ENCODE peak calls at places on chromosomes 3 and 15, in eight cellular contexts. Z is NCI-H526 treated with DMSO at 0.1 percent for 48 hours; J is nephron progenitor cell; S is psoas muscle; A is COR-L47; D is Calu3; C is A549; Y is activated CD8-positive, alpha-beta memory T cell treated with anti-CD3 and anti-CD28 coated beads for 48 hours. T is an unnamed sample.

GRCh38 chr3:100057716-100058575 is 56.4 kb downstream of the FILIP1L start:
- DNase-seq in D (no peak), C (no peak), Z (no peak), S (no peak), J (no peak), A (no peak), Y (no peak), T (no peak)

GRCh38 chr3:72196377-72196929 is 411.5 kb upstream of the PROK2 start:
- DNase-seq in S (no peak), Z (no peak), D (no peak), J (no peak), Y (no peak), A (no peak), C (no peak), T (no peak)

GRCh38 chr3:65178703-65179102 is 490.9 kb upstream of the ADAMTS9 start:
- DNase-seq in D (no peak), S (no peak), Z (no peak), J (no peak), Y (no peak), A (no peak), C (no peak), T (no peak)

GRCh38 chr15:90046846-90047481 is 45.8 kb downstream of the ZNF710 start:
- DNase-seq in A (no peak), J (no peak), D (peak), Y (no peak), C (no peak), S (peak), Z (peak), T (no peak)

GRCh38 chr3:13673207-13673606 is 124.3 kb downstream of the FBLN2 start:
- DNase-seq in D (no peak), S (no peak), C (peak), A (no peak), Z (no peak), J (no peak), Y (no peak), T (no peak)

GRCh38 chr15:78691167-78691872 is 50.3 kb upstream of the CHRNB4 start:
- DNase-seq in S (no peak), Z (no peak), A (no peak), J (no peak), D (no peak), Y (no peak), C (no peak), T (no peak)

GRCh38 chr15:80638553-80639167 is 56.5 kb upstream of the ABHD17C start:
- DNase-seq in C (no peak), S (no peak), A (no peak), J (no peak), Y (no peak), Z (no peak), D (no peak), T (no peak)

GRCh38 chr15:34365073-34365825 is 1.7 kb downstream of the LPCAT4 start:
- DNase-seq in C (no peak), S (no peak), Y (no peak), D (no peak), Z (no peak), J (no peak), A (no peak), T (no peak)

GRCh38 chr3:126340596-126340942 is 16.6 kb downstream of the KLF15 start:
- DNase-seq in D (no peak), Z (no peak), C (no peak), S (no peak), J (no peak), A (no peak), Y (no peak), T (no peak)

GRCh38 chr3:124174463-124174862 is 182.5 kb upstream of the ROPN1 start:
- DNase-seq in Y (no peak), D (peak), J (no peak), C (no peak), Z (no peak), A (peak), S (no peak), T (no peak)

GRCh38 chr3:32780071-32780734 is 37.6 kb upstream of the TRIM71 start:
- DNase-seq in S (no peak), D (no peak), C (no peak), Y (no peak), A (no peak), Z (no peak), J (no peak), T (no peak)

GRCh38 chr3:57164606-57165573 is at the start of gene IL17RD:
- DNase-seq in S (peak), J (peak), C (peak), Y (peak), D (peak), A (peak), Z (peak), T (peak)

GRCh38 chr15:69609176-69609575 is 156.6 kb downstream of the RPLP1 start:
- DNase-seq in J (no peak), Y (no peak), A (no peak), C (no peak), Z (no peak), D (peak), S (no peak), T (no peak)

GRCh38 chr15:98649996-98650870 is 1.9 kb downstream of the IGF1R start:
- DNase-seq in C (no peak), J (peak), S (peak), Y (peak), A (peak), Z (peak), D (peak), T (no peak)

GRCh38 chr3:170307998-170308398 is 49.5 kb upstream of the SKIL start:
- DNase-seq in A (no peak), Y (no peak), Z (no peak), D (peak), S (no peak), C (peak), J (no peak), T (no peak)

GRCh38 chr15:47972738-47973137 is 148.1 kb upstream of the SLC24A5 start:
- DNase-seq in S (no peak), Y (no peak), C (no peak), Z (no peak), A (no peak), D (no peak), J (no peak), T (no peak)

GRCh38 chr3:9280477-9281219 is 31.2 kb upstream of the SRGAP3 start:
- DNase-seq in J (no peak), C (no peak), Z (no peak), S (no peak), A (peak), Y (no peak), D (no peak), T (no peak)

GRCh38 chr15:89110060-89110459 is 21.8 kb downstream of the ABHD2 start:
- DNase-seq in Y (no peak), A (no peak), J (no peak), S (no peak), D (no peak), C (no peak), Z (no peak), T (no peak)

GRCh38 chr3:194089357-194090177 is 46.4 kb upstream of the HES1 start:
- DNase-seq in Y (no peak), D (peak), Z (no peak), A (no peak), C (peak), S (peak), J (no peak), T (no peak)

GRCh38 chr3:124606180-124606579 is 124.1 kb upstream of the UMPS start:
- DNase-seq in A (no peak), Z (no peak), C (no peak), J (no peak), D (no peak), Y (no peak), S (no peak), T (no peak)

GRCh38 chr15:88664151-88664778 is 25.4 kb downstream of the ISG20 start:
- DNase-seq in Z (no peak), S (no peak), C (no peak), J (no peak), D (peak), A (no peak), Y (no peak), T (no peak)

GRCh38 chr3:27686642-27687041 is 35.5 kb downstream of the EOMES start:
- DNase-seq in A (no peak), J (no peak), C (no peak), S (no peak), Y (no peak), D (no peak), Z (no peak), T (no peak)

GRCh38 chr15:101060576-101061551 is 141.7 kb downstream of the LRRK1 start:
- DNase-seq in J (no peak), C (no peak), Y (no peak), A (no peak), Z (no peak), D (no peak), S (no peak), T (no peak)

GRCh38 chr3:187678869-187679268 is 8.7 kb upstream of the SST start:
- DNase-seq in Z (peak), D (peak), Y (no peak), J (peak), S (no peak), C (peak), A (peak), T (no peak)

GRCh38 chr3:9175421-9175820 is 74.0 kb downstream of the SRGAP3 start:
- DNase-seq in D (peak), S (no peak), Y (no peak), Z (no peak), C (peak), J (no peak), A (no peak), T (no peak)

GRCh38 chr3:89000886-89001285 is 106.5 kb upstream of the EPHA3 start:
- DNase-seq in S (no peak), C (no peak), D (no peak), A (peak), Y (no peak), Z (no peak), J (no peak), T (no peak)

T was measured in stimulated activated CD8-positive, alpha-beta memory T cell treated with anti-CD3 and anti-CD28 coated beads, Interleukin-7, amount 100 ng/mL, for 24 hours.